ENCODE peak calls at places on chromosome 1, in five cellular contexts. One of them, this sample, is unnamed.
A peak's percentile ranks its signal among the peaks of the same experiment; 100 is the strongest.

GRCh38 chr1:6805004-6805416 is 19.8 kb downstream of the CAMTA1 start:
- DNase-seq in small intestine: no peak
- DNase-seq in CD4-positive, alpha-beta memory T cell: no peak
- DNase-seq in mesendoderm: no peak
- DNase-seq in CD8-positive, alpha-beta memory T cell: no peak
- DNase-seq in this sample: peak; percentile 41

GRCh38 chr1:9069324-9070100 is at the start of gene SLC2A5:
- DNase-seq in small intestine: peak; percentile 93
- DNase-seq in CD4-positive, alpha-beta memory T cell: no peak
- DNase-seq in mesendoderm: no peak
- DNase-seq in CD8-positive, alpha-beta memory T cell: no peak
- DNase-seq in this sample: no peak

GRCh38 chr1:43525995-43526394 is 4.7 kb upstream of the PTPRF start:
- DNase-seq in small intestine: no peak
- DNase-seq in CD4-positive, alpha-beta memory T cell: no peak
- DNase-seq in mesendoderm: no peak
- DNase-seq in CD8-positive, alpha-beta memory T cell: no peak
- DNase-seq in this sample: no peak

GRCh38 chr1:54865238-54866073 is 21.5 kb downstream of the DHCR24 start:
- DNase-seq in small intestine: no peak
- DNase-seq in CD4-positive, alpha-beta memory T cell: no peak
- DNase-seq in mesendoderm: no peak
- DNase-seq in CD8-positive, alpha-beta memory T cell: no peak
- DNase-seq in this sample: no peak

GRCh38 chr1:187300093-187300492 is 471.3 kb downstream of the PLA2G4A start:
- DNase-seq in small intestine: no peak
- DNase-seq in CD4-positive, alpha-beta memory T cell: no peak
- DNase-seq in mesendoderm: peak; percentile 58
- DNase-seq in CD8-positive, alpha-beta memory T cell: no peak
- DNase-seq in this sample: no peak

GRCh38 chr1:89465201-89465600 is 59.4 kb upstream of the LRRC8B start:
- DNase-seq in small intestine: no peak
- DNase-seq in CD4-positive, alpha-beta memory T cell: no peak
- DNase-seq in mesendoderm: no peak
- DNase-seq in CD8-positive, alpha-beta memory T cell: no peak
- DNase-seq in this sample: no peak

GRCh38 chr1:34685225-34685624 is 69.6 kb upstream of the GJB5 start:
- DNase-seq in small intestine: no peak
- DNase-seq in CD4-positive, alpha-beta memory T cell: no peak
- DNase-seq in mesendoderm: peak; percentile 29
- DNase-seq in CD8-positive, alpha-beta memory T cell: no peak
- DNase-seq in this sample: no peak

GRCh38 chr1:155973723-155974122 is 4.6 kb downstream of the ARHGEF2 start:
- DNase-seq in small intestine: no peak
- DNase-seq in CD4-positive, alpha-beta memory T cell: no peak
- DNase-seq in mesendoderm: no peak
- DNase-seq in CD8-positive, alpha-beta memory T cell: no peak
- DNase-seq in this sample: no peak

GRCh38 chr1:3775498-3776230 is 3.1 kb downstream of the SMIM1 start:
- DNase-seq in small intestine: peak; percentile 78
- DNase-seq in CD4-positive, alpha-beta memory T cell: peak; percentile 51
- DNase-seq in mesendoderm: peak; percentile 76
- DNase-seq in CD8-positive, alpha-beta memory T cell: peak; percentile 25
- DNase-seq in this sample: peak; percentile 46

GRCh38 chr1:210233216-210233494 is 559 bp downstream of the SERTAD4 start:
- DNase-seq in small intestine: no peak
- DNase-seq in CD4-positive, alpha-beta memory T cell: no peak
- DNase-seq in mesendoderm: no peak
- DNase-seq in CD8-positive, alpha-beta memory T cell: no peak
- DNase-seq in this sample: no peak

GRCh38 chr1:78061825-78062523 is 16.2 kb downstream of the GIPC2 start:
- DNase-seq in small intestine: no peak
- DNase-seq in CD4-positive, alpha-beta memory T cell: no peak
- DNase-seq in mesendoderm: no peak
- DNase-seq in CD8-positive, alpha-beta memory T cell: no peak
- DNase-seq in this sample: no peak

GRCh38 chr1:180236698-180237509 is 6.8 kb downstream of the LHX4 start:
- DNase-seq in small intestine: no peak
- DNase-seq in CD4-positive, alpha-beta memory T cell: no peak
- DNase-seq in mesendoderm: no peak
- DNase-seq in CD8-positive, alpha-beta memory T cell: no peak
- DNase-seq in this sample: no peak

GRCh38 chr1:231557898-231558710 is 29.6 kb downstream of the TSNAX start:
- DNase-seq in small intestine: no peak
- DNase-seq in CD4-positive, alpha-beta memory T cell: no peak
- DNase-seq in mesendoderm: no peak
- DNase-seq in CD8-positive, alpha-beta memory T cell: no peak
- DNase-seq in this sample: no peak

GRCh38 chr1:2322593-2323295 is 68.6 kb downstream of the MORN1 start:
- DNase-seq in small intestine: no peak
- DNase-seq in CD4-positive, alpha-beta memory T cell: no peak
- DNase-seq in mesendoderm: no peak
- DNase-seq in CD8-positive, alpha-beta memory T cell: no peak
- DNase-seq in this sample: no peak

GRCh38 chr1:185733818-185734709 is at the start of gene HMCN1:
- DNase-seq in small intestine: peak; percentile 65
- DNase-seq in CD4-positive, alpha-beta memory T cell: peak; percentile 3
- DNase-seq in mesendoderm: peak; percentile 94
- DNase-seq in CD8-positive, alpha-beta memory T cell: peak; percentile 1
- DNase-seq in this sample: no peak

GRCh38 chr1:206112600-206113301 is 4.4 kb downstream of the AVPR1B start:
- DNase-seq in small intestine: peak; percentile 50
- DNase-seq in CD4-positive, alpha-beta memory T cell: no peak
- DNase-seq in mesendoderm: no peak
- DNase-seq in CD8-positive, alpha-beta memory T cell: no peak
- DNase-seq in this sample: no peak

GRCh38 chr1:23478896-23479790 is 4.8 kb downstream of the ASAP3 start:
- DNase-seq in small intestine: no peak
- DNase-seq in CD4-positive, alpha-beta memory T cell: no peak
- DNase-seq in mesendoderm: no peak
- DNase-seq in CD8-positive, alpha-beta memory T cell: no peak
- DNase-seq in this sample: no peak

GRCh38 chr1:102174259-102174863 is 177.6 kb upstream of the OLFM3 start:
- DNase-seq in small intestine: peak; percentile 50
- DNase-seq in CD4-positive, alpha-beta memory T cell: no peak
- DNase-seq in mesendoderm: peak; percentile 63
- DNase-seq in CD8-positive, alpha-beta memory T cell: no peak
- DNase-seq in this sample: no peak

GRCh38 chr1:232627645-232628334 is 2.1 kb downstream of the SIPA1L2 start:
- DNase-seq in small intestine: peak; percentile 86
- DNase-seq in CD4-positive, alpha-beta memory T cell: peak; percentile 59
- DNase-seq in mesendoderm: peak; percentile 87
- DNase-seq in CD8-positive, alpha-beta memory T cell: no peak
- DNase-seq in this sample: peak; percentile 24

GRCh38 chr1:201561604-201562003 is 22.7 kb downstream of the NAV1 start:
- DNase-seq in small intestine: no peak
- DNase-seq in CD4-positive, alpha-beta memory T cell: no peak
- DNase-seq in mesendoderm: no peak
- DNase-seq in CD8-positive, alpha-beta memory T cell: no peak
- DNase-seq in this sample: no peak

GRCh38 chr1:156281281-156282142 is 1.1 kb downstream of the SMG5 start:
- DNase-seq in small intestine: peak; percentile 27
- DNase-seq in CD4-positive, alpha-beta memory T cell: no peak
- DNase-seq in mesendoderm: peak; percentile 22
- DNase-seq in CD8-positive, alpha-beta memory T cell: peak; percentile 21
- DNase-seq in this sample: peak; percentile 14

GRCh38 chr1:54459714-54460113 is 53.5 kb upstream of the SSBP3 start:
- DNase-seq in small intestine: no peak
- DNase-seq in CD4-positive, alpha-beta memory T cell: no peak
- DNase-seq in mesendoderm: no peak
- DNase-seq in CD8-positive, alpha-beta memory T cell: no peak
- DNase-seq in this sample: no peak

GRCh38 chr1:168372857-168373520 is 92.3 kb downstream of the TBX19 start:
- DNase-seq in small intestine: no peak
- DNase-seq in CD4-positive, alpha-beta memory T cell: no peak
- DNase-seq in mesendoderm: peak; percentile 70
- DNase-seq in CD8-positive, alpha-beta memory T cell: no peak
- DNase-seq in this sample: no peak

GRCh38 chr1:41493117-41493536 is 8.6 kb upstream of the EDN2 start:
- DNase-seq in small intestine: no peak
- DNase-seq in CD4-positive, alpha-beta memory T cell: no peak
- DNase-seq in mesendoderm: no peak
- DNase-seq in CD8-positive, alpha-beta memory T cell: no peak
- DNase-seq in this sample: no peak

GRCh38 chr1:41495171-41495948 is 10.9 kb upstream of the EDN2 start:
- DNase-seq in small intestine: no peak
- DNase-seq in CD4-positive, alpha-beta memory T cell: no peak
- DNase-seq in mesendoderm: peak; percentile 86
- DNase-seq in CD8-positive, alpha-beta memory T cell: no peak
- DNase-seq in this sample: no peak

GRCh38 chr1:41492341-41492848 is 7.9 kb upstream of the EDN2 start:
- DNase-seq in small intestine: peak; percentile 64
- DNase-seq in CD4-positive, alpha-beta memory T cell: no peak
- DNase-seq in mesendoderm: peak; percentile 89
- DNase-seq in CD8-positive, alpha-beta memory T cell: no peak
- DNase-seq in this sample: no peak

GRCh38 chr1:41494351-41495170 is 10.1 kb upstream of the EDN2 start:
- DNase-seq in small intestine: no peak
- DNase-seq in CD4-positive, alpha-beta memory T cell: no peak
- DNase-seq in mesendoderm: no peak
- DNase-seq in CD8-positive, alpha-beta memory T cell: no peak
- DNase-seq in this sample: no peak

DNA sequence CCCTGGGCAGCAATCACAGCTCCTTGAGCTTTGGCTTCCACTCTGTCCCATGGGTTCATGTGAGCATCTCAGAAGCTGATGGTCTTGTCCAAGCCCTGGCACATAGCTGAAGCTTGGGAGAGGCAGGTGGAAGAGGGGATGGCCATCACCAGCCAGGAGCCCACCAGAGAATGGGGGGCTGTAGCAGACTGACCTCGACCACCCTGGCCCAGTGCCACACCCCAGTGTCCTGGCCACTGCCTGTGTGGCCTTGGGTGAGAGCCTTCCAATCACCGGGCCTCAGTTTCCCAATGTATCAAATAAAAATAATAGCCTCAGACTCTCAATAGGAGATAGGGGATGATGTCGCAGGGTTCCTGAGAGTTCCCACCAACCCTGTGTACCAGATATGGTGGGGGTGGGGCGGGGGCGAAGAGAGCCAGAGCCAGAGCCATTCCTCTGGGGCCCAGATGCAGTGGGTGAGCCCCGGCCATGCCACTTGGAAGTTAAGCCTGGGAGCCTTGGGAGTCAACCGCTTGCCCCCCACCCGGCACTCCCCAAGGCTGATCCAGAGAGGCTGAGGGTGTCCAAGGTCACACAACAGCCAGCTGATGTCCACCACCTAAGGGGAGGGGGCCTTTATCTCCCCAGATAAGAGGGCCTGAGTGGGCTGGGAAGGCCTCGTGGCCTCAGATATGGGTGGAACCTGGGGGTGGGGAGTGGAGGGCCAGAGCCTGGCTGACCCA is 9.3 kb upstream of the EDN2 start:
- DNase-seq in small intestine: no peak
- DNase-seq in CD4-positive, alpha-beta memory T cell: no peak
- DNase-seq in mesendoderm: no peak
- DNase-seq in CD8-positive, alpha-beta memory T cell: no peak
- DNase-seq in this sample: no peak
- H3K4me1 ChIP-seq in small intestine: peaks cover 3% of the 10 kb centered on the region
- H3K4me1 ChIP-seq in CD4-positive, alpha-beta memory T cell: no peaks in the 10 kb centered on the region
- H3K4me1 ChIP-seq in mesendoderm: peaks cover 7% of the 10 kb centered on the region
- H3K4me1 ChIP-seq in CD8-positive, alpha-beta memory T cell: no peaks in the 10 kb centered on the region
- H3K4me1 ChIP-seq in this sample: peaks cover 6% of the 10 kb centered on the region

GRCh38 chr1:145823565-145824498 is at the start of the genes POLR3C and RNF115:
- DNase-seq in small intestine: peak; percentile 89
- DNase-seq in CD4-positive, alpha-beta memory T cell: peak; percentile 86
- DNase-seq in mesendoderm: peak; percentile 96
- DNase-seq in CD8-positive, alpha-beta memory T cell: peak; percentile 81
- DNase-seq in this sample: peak; percentile 95
- H3K4me3 ChIP-seq in small intestine: peak within 1 kb of the TSS; percentile 80
- H3K4me3 ChIP-seq in CD4-positive, alpha-beta memory T cell: peak within 1 kb of the TSS; percentile 93
- H3K4me3 ChIP-seq in mesendoderm: peak within 1 kb of the TSS; percentile 78
- H3K4me3 ChIP-seq in CD8-positive, alpha-beta memory T cell: peak within 1 kb of the TSS; percentile 65
- H3K4me3 ChIP-seq in this sample: peak within 1 kb of the TSS; percentile 97

DNA sequence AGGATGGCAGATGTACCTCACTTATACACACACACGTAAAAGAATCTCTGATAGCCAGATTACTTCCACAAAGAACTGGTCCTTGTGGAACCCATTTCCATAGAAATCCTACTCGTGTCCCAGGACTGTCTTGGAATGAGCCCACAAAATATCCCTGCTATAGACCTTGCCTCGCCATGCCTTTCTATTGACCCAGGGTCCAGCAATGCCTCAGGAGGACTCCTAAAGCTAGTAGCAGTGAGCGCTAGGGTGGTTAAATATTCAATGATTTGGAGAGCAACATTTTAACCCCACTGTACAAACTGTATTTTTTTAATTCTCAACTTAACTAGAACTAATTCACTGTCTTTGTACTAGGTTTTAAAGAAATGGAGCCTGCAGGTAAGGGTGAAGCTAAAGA is 26.9 kb downstream of the OR10J5 start:
- DNase-seq in small intestine: no peak
- DNase-seq in CD4-positive, alpha-beta memory T cell: no peak
- DNase-seq in mesendoderm: no peak
- DNase-seq in CD8-positive, alpha-beta memory T cell: no peak
- DNase-seq in this sample: no peak
- H3K36me3 ChIP-seq in small intestine: no peaks in the 10 kb centered on the region
- H3K36me3 ChIP-seq in CD4-positive, alpha-beta memory T cell: no peaks in the 10 kb centered on the region
- H3K36me3 ChIP-seq in mesendoderm: no peaks in the 10 kb centered on the region
- H3K36me3 ChIP-seq in CD8-positive, alpha-beta memory T cell: no peaks in the 10 kb centered on the region
- H3K36me3 ChIP-seq in this sample: no peaks in the 10 kb centered on the region

GRCh38 chr1:31576201-31576669 is at the start of gene TINAGL1:
- DNase-seq in small intestine: peak; percentile 92
- DNase-seq in CD4-positive, alpha-beta memory T cell: no peak
- DNase-seq in mesendoderm: peak; percentile 79
- DNase-seq in CD8-positive, alpha-beta memory T cell: no peak
- DNase-seq in this sample: no peak

GRCh38 chr1:31575373-31576140 is 758 bp upstream of the TINAGL1 start:
- DNase-seq in small intestine: peak; percentile 91
- DNase-seq in CD4-positive, alpha-beta memory T cell: no peak
- DNase-seq in mesendoderm: peak; percentile 39
- DNase-seq in CD8-positive, alpha-beta memory T cell: no peak
- DNase-seq in this sample: no peak

GRCh38 chr1:31579374-31579773 is 3.1 kb downstream of the TINAGL1 start:
- DNase-seq in small intestine: no peak
- DNase-seq in CD4-positive, alpha-beta memory T cell: no peak
- DNase-seq in mesendoderm: peak; percentile 19
- DNase-seq in CD8-positive, alpha-beta memory T cell: no peak
- DNase-seq in this sample: no peak

GRCh38 chr1:31576743-31577455 is 584 bp downstream of the TINAGL1 start:
- DNase-seq in small intestine: peak; percentile 48
- DNase-seq in CD4-positive, alpha-beta memory T cell: no peak
- DNase-seq in mesendoderm: no peak
- DNase-seq in CD8-positive, alpha-beta memory T cell: no peak
- DNase-seq in this sample: no peak

DNA sequence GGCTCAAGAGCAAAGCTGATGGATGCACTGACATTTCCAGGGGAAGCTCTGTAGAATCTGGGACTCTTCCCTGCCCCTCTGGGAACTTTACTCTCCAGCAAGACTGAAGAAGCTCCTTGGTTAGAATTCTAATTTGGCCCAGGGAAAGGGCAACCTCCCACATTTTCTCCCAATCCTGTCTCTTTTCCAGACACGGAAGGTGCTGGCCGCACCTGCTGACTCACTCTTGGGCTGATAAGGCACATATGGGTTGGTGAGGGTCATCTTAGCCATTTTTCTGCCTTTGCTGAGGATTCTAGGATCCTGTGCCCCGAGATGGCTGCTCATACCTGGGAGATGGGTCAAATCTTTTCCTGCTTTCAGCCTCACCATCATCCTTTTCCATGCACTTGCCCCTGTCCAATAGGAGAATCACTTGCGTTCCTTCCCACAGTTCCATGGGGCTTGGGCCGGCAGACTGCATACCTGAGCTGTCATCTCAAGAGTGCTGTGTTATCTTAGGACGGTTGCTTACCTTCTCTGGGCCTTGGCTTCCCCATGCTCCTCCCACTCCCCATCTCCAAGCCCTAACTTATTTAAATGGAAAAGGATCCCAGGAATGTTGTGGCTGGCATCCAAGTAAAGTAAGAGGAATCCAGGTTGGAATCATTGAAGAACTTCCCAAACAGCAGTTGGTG is 1.3 kb downstream of the TINAGL1 start:
- DNase-seq in small intestine: peak; percentile 67
- DNase-seq in CD4-positive, alpha-beta memory T cell: no peak
- DNase-seq in mesendoderm: peak; percentile 80
- DNase-seq in CD8-positive, alpha-beta memory T cell: no peak
- DNase-seq in this sample: no peak
- H3K4me1 ChIP-seq in small intestine: peaks cover 12% of the 10 kb centered on the region
- H3K4me1 ChIP-seq in CD4-positive, alpha-beta memory T cell: no peaks in the 10 kb centered on the region
- H3K4me1 ChIP-seq in mesendoderm: peaks cover 14% of the 10 kb centered on the region
- H3K4me1 ChIP-seq in CD8-positive, alpha-beta memory T cell: no peaks in the 10 kb centered on the region
- H3K4me1 ChIP-seq in this sample: peaks cover 5% of the 10 kb centered on the region

This sample was measured in CD4-positive, CD25-positive, alpha-beta regulatory T cell.